ENCODE peak calls at places on chromosome 19, in seven cellular contexts. Q is SK-N-SH, M is GM12878, P is GM12892, B is K562, T is HepG2, H is H1. Y is an unnamed sample.

GRCh38 chr19:16013851-16014840 is 62.1 kb upstream of the TPM4 start:
- DNase-seq in Q (no peak), M (no peak), P (no peak), B (no peak), T (no peak), H (no peak), Y (no peak)

GRCh38 chr19:2561895-2562294 is 86.0 kb downstream of the GADD45B start:
- DNase-seq in Q (no peak), M (peak; percentile 92), P (peak; percentile 66), B (no peak), T (no peak), H (no peak), Y (peak; percentile 72)

GRCh38 chr19:9818734-9819589 is at the start of gene FBXL12:
- DNase-seq in Q (peak; percentile 95), M (peak; percentile 93), P (peak; percentile 92), B (peak; percentile 93), T (peak; percentile 97), H (peak; percentile 100), Y (peak; percentile 88)

GRCh38 chr19:16288544-16288943 is 36.1 kb upstream of the KLF2 start:
- DNase-seq in Q (no peak), M (no peak), P (no peak), B (no peak), T (no peak), H (no peak), Y (no peak)

GRCh38 chr19:52190679-52191293 is 934 bp downstream of the PPP2R1A start:
- DNase-seq in Q (peak; percentile 56), M (no peak), P (no peak), B (no peak), T (no peak), H (no peak), Y (no peak)

GRCh38 chr19:610801-611505 is 21.3 kb downstream of the HCN2 start:
- DNase-seq in Q (peak; percentile 87), M (no peak), P (peak; percentile 74), B (peak; percentile 84), T (no peak), H (no peak), Y (peak; percentile 78)

GRCh38 chr19:2491130-2491801 is 15.3 kb downstream of the GADD45B start:
- DNase-seq in Q (no peak), M (no peak), P (peak; percentile 16), B (no peak), T (no peak), H (no peak), Y (no peak)

GRCh38 chr19:29653398-29653797 is 11.9 kb upstream of the PLEKHF1 start:
- DNase-seq in Q (no peak), M (no peak), P (no peak), B (no peak), T (no peak), H (no peak), Y (no peak)

GRCh38 chr19:29887498-29887897 is 54.5 kb upstream of the URI1 start:
- DNase-seq in Q (peak; percentile 38), M (no peak), P (no peak), B (peak; percentile 27), T (no peak), H (no peak), Y (no peak)

GRCh38 chr19:16416996-16417395 is 54.8 kb downstream of the EPS15L1 start:
- DNase-seq in Q (no peak), M (no peak), P (no peak), B (no peak), T (no peak), H (no peak), Y (no peak)

GRCh38 chr19:1295169-1296012 is 9.7 kb downstream of the EFNA2 start:
- DNase-seq in Q (peak; percentile 97), M (no peak), P (peak; percentile 68), B (peak; percentile 99), T (no peak), H (no peak), Y (peak; percentile 84)

GRCh38 chr19:19627716-19628498 is at the start of gene LPAR2:
- DNase-seq in Q (peak; percentile 96), M (no peak), P (peak; percentile 97), B (no peak), T (no peak), H (no peak), Y (peak; percentile 97)

GRCh38 chr19:2243274-2244121 is 5.6 kb upstream of the AMH start:
- DNase-seq in Q (peak; percentile 93), M (no peak), P (no peak), B (no peak), T (no peak), H (no peak), Y (no peak)

GRCh38 chr19:52703917-52704316 is 30.9 kb downstream of the ZNF611 start:
- DNase-seq in Q (no peak), M (no peak), P (no peak), B (no peak), T (no peak), H (no peak), Y (no peak)

GRCh38 chr19:3825286-3825956 is 39.2 kb upstream of the MATK start:
- DNase-seq in Q (no peak), M (no peak), P (no peak), B (no peak), T (no peak), H (no peak), Y (no peak)

GRCh38 chr19:12346896-12347295 is 13.5 kb upstream of the ZNF563 start:
- DNase-seq in Q (no peak), M (no peak), P (no peak), B (no peak), T (peak; percentile 58), H (no peak), Y (no peak)

GRCh38 chr19:15332311-15332996 is at the start of gene BRD4:
- DNase-seq in Q (peak; percentile 95), M (no peak), P (peak; percentile 77), B (peak; percentile 88), T (no peak), H (no peak), Y (peak; percentile 72)

GRCh38 chr19:16136185-16137067 is 7.1 kb upstream of the HSH2D start:
- DNase-seq in Q (no peak), M (no peak), P (no peak), B (no peak), T (no peak), H (no peak), Y (no peak)

GRCh38 chr19:7874080-7874856 is at the start of gene PRR36:
- DNase-seq in Q (peak; percentile 93), M (no peak), P (no peak), B (peak; percentile 43), T (peak; percentile 58), H (no peak), Y (no peak)

GRCh38 chr19:7637374-7638256 is 705 bp downstream of the STXBP2 start:
- DNase-seq in Q (no peak), M (no peak), P (no peak), B (peak; percentile 71), T (no peak), H (no peak), Y (no peak)

GRCh38 chr19:21587117-21587461 is 81.7 kb downstream of the ZNF429 start:
- DNase-seq in Q (no peak), M (no peak), P (no peak), B (no peak), T (no peak), H (no peak), Y (no peak)

GRCh38 chr19:57362997-57363705 is at the start of the genes TRAPPC2B and ZNF547:
- DNase-seq in Q (peak; percentile 90), M (peak; percentile 98), P (peak; percentile 81), B (peak; percentile 77), T (peak; percentile 99), H (peak; percentile 99), Y (peak; percentile 83)

GRCh38 chr19:35978832-35979365 is 16.1 kb upstream of the SDHAF1 start:
- DNase-seq in Q (no peak), M (no peak), P (no peak), B (no peak), T (no peak), H (no peak), Y (no peak)

GRCh38 chr19:7658219-7658686 is 10.6 kb upstream of the RETN start:
- DNase-seq in Q (no peak), M (peak; percentile 79), P (peak; percentile 88), B (no peak), T (no peak), H (no peak), Y (peak; percentile 92)

GRCh38 chr19:57465680-57466381 is 8.9 kb upstream of the VN1R1 start:
- DNase-seq in Q (peak; percentile 48), M (peak; percentile 12), P (no peak), B (peak; percentile 45), T (peak; percentile 57), H (no peak), Y (no peak)

GRCh38 chr19:47155141-47155540 is 24.5 kb downstream of the SAE1 start:
- DNase-seq in Q (no peak), M (no peak), P (no peak), B (no peak), T (no peak), H (no peak), Y (no peak)
- TF ChIP-seq TAF1 in Q (no peak), M (no peak), P (no peak), B (no peak), T (no peak), H (no peak), Y (no peak)

DNA sequence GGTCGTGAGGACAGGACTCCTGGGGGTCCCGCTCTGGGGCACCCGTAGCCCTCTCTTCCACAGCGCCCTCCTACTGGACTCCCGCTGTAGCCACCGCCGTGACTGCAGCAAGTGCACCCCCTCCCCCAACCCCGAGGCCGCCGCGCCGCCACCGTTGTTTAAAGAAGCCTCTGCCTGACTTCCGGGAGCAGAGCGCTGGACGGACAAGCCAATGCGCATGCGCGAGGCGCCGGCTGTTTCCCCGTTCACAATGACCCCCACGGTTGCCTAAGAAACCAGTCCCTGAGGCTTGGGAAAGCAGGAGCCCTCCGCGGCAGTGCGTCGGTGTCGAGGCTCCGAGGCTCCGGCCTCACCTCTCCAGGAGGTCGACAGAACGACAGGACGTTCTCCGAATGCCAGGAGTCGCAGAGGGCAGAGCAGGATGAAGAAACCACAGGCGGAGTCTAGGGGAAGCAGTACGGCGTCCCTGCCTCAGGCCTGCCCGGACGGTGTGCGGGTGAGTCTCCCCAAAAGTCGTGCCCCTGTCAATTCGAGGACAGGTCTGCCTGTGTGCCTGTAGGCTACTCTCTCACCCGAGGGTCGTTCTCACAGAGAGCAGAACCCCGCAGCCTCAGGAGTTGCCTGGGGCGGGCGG is 70.5 kb upstream of the ZNF420 start:
- DNase-seq in Q (peak; percentile 28), M (no peak), P (no peak), B (peak; percentile 53), T (no peak), H (peak; percentile 1), Y (no peak)
- TF ChIP-seq TAF1 in Q (no peak), M (no peak), P (no peak), B (no peak), T (no peak), H (no peak), Y (no peak)

GRCh38 chr19:38375098-38375493 is 725 bp downstream of the PSMD8 start:
- DNase-seq in Q (no peak), M (no peak), P (no peak), B (no peak), T (no peak), H (no peak), Y (no peak)
- TF ChIP-seq TAF1 in Q (no peak), M (no peak), P (no peak), B (no peak), T (no peak), H (no peak), Y (no peak)

DNA sequence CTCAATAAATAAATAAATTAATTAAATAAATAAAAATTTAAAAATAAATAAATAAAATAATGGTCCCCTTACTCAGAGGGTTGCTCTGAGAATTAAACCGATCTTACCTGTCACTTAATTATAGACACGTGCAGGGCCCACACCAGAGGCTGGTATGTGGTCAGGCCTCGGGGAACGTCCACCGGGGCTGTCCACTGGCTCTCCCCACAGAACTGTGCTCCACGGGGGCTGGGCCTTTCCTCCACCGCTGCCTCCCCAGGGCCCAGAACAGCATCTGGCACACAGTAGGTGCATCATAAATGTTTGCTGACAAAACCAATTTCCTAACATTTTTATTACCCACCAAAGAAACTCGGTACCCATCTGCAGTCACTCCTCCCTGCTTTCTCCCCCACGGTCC is 69.2 kb downstream of the CEBPG start:
- DNase-seq in Q (no peak), M (no peak), P (no peak), B (no peak), T (no peak), H (no peak), Y (no peak)
- TF ChIP-seq TAF1 in Q (no peak), M (no peak), P (no peak), B (no peak), T (no peak), H (no peak), Y (no peak)